ENCODE peak calls at places on chromosomes 16 and 17, in nine cellular contexts. One of them, this sample, is unnamed.

GRCh38 chr17:72591500-72592241 is 470.9 kb downstream of the SOX9 start:
- DNase-seq in HFFc6: no peak
- DNase-seq in smooth muscle cell of the brain vasculature: no peak
- DNase-seq in sigmoid colon: no peak
- DNase-seq in NCI-H1694: no peak
- DNase-seq in activated CD4-positive, alpha-beta T cell treated with anti-CD3 and anti-CD28 coated beads, Interleukin-2, amount 50 U/mL, for 4 hours: peak
- DNase-seq in dorsolateral prefrontal cortex: no peak
- DNase-seq in progenitor cell of endocrine pancreas: peak
- DNase-seq in posterior cingulate gyrus: no peak
- DNase-seq in this sample: no peak

GRCh38 chr17:78716814-78717393 is 65.2 kb downstream of the CYTH1 start:
- DNase-seq in HFFc6: peak
- DNase-seq in smooth muscle cell of the brain vasculature: no peak
- DNase-seq in sigmoid colon: peak
- DNase-seq in NCI-H1694: peak
- DNase-seq in activated CD4-positive, alpha-beta T cell treated with anti-CD3 and anti-CD28 coated beads, Interleukin-2, amount 50 U/mL, for 4 hours: peak
- DNase-seq in dorsolateral prefrontal cortex: peak
- DNase-seq in progenitor cell of endocrine pancreas: no peak
- DNase-seq in posterior cingulate gyrus: peak
- DNase-seq in this sample: no peak

GRCh38 chr16:12171706-12172105 is 195.2 kb downstream of the SNX29 start:
- DNase-seq in HFFc6: no peak
- DNase-seq in smooth muscle cell of the brain vasculature: no peak
- DNase-seq in sigmoid colon: no peak
- DNase-seq in NCI-H1694: no peak
- DNase-seq in activated CD4-positive, alpha-beta T cell treated with anti-CD3 and anti-CD28 coated beads, Interleukin-2, amount 50 U/mL, for 4 hours: no peak
- DNase-seq in dorsolateral prefrontal cortex: no peak
- DNase-seq in progenitor cell of endocrine pancreas: no peak
- DNase-seq in posterior cingulate gyrus: no peak
- DNase-seq in this sample: no peak

GRCh38 chr17:76696763-76697701 is 13.7 kb downstream of the MXRA7 start:
- DNase-seq in HFFc6: no peak
- DNase-seq in smooth muscle cell of the brain vasculature: no peak
- DNase-seq in sigmoid colon: no peak
- DNase-seq in NCI-H1694: no peak
- DNase-seq in activated CD4-positive, alpha-beta T cell treated with anti-CD3 and anti-CD28 coated beads, Interleukin-2, amount 50 U/mL, for 4 hours: no peak
- DNase-seq in dorsolateral prefrontal cortex: no peak
- DNase-seq in progenitor cell of endocrine pancreas: no peak
- DNase-seq in posterior cingulate gyrus: no peak
- DNase-seq in this sample: no peak

GRCh38 chr16:77949445-77949844 is 72.9 kb upstream of the CLEC3A start:
- DNase-seq in HFFc6: no peak
- DNase-seq in smooth muscle cell of the brain vasculature: no peak
- DNase-seq in sigmoid colon: no peak
- DNase-seq in NCI-H1694: no peak
- DNase-seq in activated CD4-positive, alpha-beta T cell treated with anti-CD3 and anti-CD28 coated beads, Interleukin-2, amount 50 U/mL, for 4 hours: no peak
- DNase-seq in dorsolateral prefrontal cortex: no peak
- DNase-seq in progenitor cell of endocrine pancreas: no peak
- DNase-seq in posterior cingulate gyrus: no peak
- DNase-seq in this sample: no peak

GRCh38 chr17:4433515-4434031 is at the start of gene SPNS3:
- DNase-seq in HFFc6: no peak
- DNase-seq in smooth muscle cell of the brain vasculature: no peak
- DNase-seq in sigmoid colon: no peak
- DNase-seq in NCI-H1694: no peak
- DNase-seq in activated CD4-positive, alpha-beta T cell treated with anti-CD3 and anti-CD28 coated beads, Interleukin-2, amount 50 U/mL, for 4 hours: no peak
- DNase-seq in dorsolateral prefrontal cortex: no peak
- DNase-seq in progenitor cell of endocrine pancreas: no peak
- DNase-seq in posterior cingulate gyrus: no peak
- DNase-seq in this sample: no peak

GRCh38 chr16:86319871-86320270 is 190.5 kb upstream of the FOXF1 start:
- DNase-seq in HFFc6: no peak
- DNase-seq in smooth muscle cell of the brain vasculature: no peak
- DNase-seq in sigmoid colon: peak
- DNase-seq in NCI-H1694: no peak
- DNase-seq in activated CD4-positive, alpha-beta T cell treated with anti-CD3 and anti-CD28 coated beads, Interleukin-2, amount 50 U/mL, for 4 hours: no peak
- DNase-seq in dorsolateral prefrontal cortex: no peak
- DNase-seq in progenitor cell of endocrine pancreas: no peak
- DNase-seq in posterior cingulate gyrus: no peak
- DNase-seq in this sample: no peak

GRCh38 chr16:65318590-65319267 is 196.9 kb upstream of the CDH11 start:
- DNase-seq in HFFc6: no peak
- DNase-seq in smooth muscle cell of the brain vasculature: no peak
- DNase-seq in sigmoid colon: no peak
- DNase-seq in NCI-H1694: no peak
- DNase-seq in activated CD4-positive, alpha-beta T cell treated with anti-CD3 and anti-CD28 coated beads, Interleukin-2, amount 50 U/mL, for 4 hours: no peak
- DNase-seq in dorsolateral prefrontal cortex: no peak
- DNase-seq in progenitor cell of endocrine pancreas: no peak
- DNase-seq in posterior cingulate gyrus: no peak
- DNase-seq in this sample: no peak

GRCh38 chr16:4261557-4262172 is 11.2 kb downstream of the TFAP4 start:
- DNase-seq in HFFc6: no peak
- DNase-seq in smooth muscle cell of the brain vasculature: no peak
- DNase-seq in sigmoid colon: no peak
- DNase-seq in NCI-H1694: peak
- DNase-seq in activated CD4-positive, alpha-beta T cell treated with anti-CD3 and anti-CD28 coated beads, Interleukin-2, amount 50 U/mL, for 4 hours: peak
- DNase-seq in dorsolateral prefrontal cortex: no peak
- DNase-seq in progenitor cell of endocrine pancreas: peak
- DNase-seq in posterior cingulate gyrus: no peak
- DNase-seq in this sample: no peak

GRCh38 chr17:36777118-36777517 is 160.2 kb upstream of the LHX1 start:
- DNase-seq in HFFc6: no peak
- DNase-seq in smooth muscle cell of the brain vasculature: no peak
- DNase-seq in sigmoid colon: no peak
- DNase-seq in NCI-H1694: no peak
- DNase-seq in activated CD4-positive, alpha-beta T cell treated with anti-CD3 and anti-CD28 coated beads, Interleukin-2, amount 50 U/mL, for 4 hours: no peak
- DNase-seq in dorsolateral prefrontal cortex: no peak
- DNase-seq in progenitor cell of endocrine pancreas: no peak
- DNase-seq in posterior cingulate gyrus: no peak
- DNase-seq in this sample: no peak

GRCh38 chr17:50087246-50087911 is 7.8 kb upstream of the PDK2 start:
- DNase-seq in HFFc6: peak
- DNase-seq in smooth muscle cell of the brain vasculature: no peak
- DNase-seq in sigmoid colon: peak
- DNase-seq in NCI-H1694: peak
- DNase-seq in activated CD4-positive, alpha-beta T cell treated with anti-CD3 and anti-CD28 coated beads, Interleukin-2, amount 50 U/mL, for 4 hours: peak
- DNase-seq in dorsolateral prefrontal cortex: no peak
- DNase-seq in progenitor cell of endocrine pancreas: peak
- DNase-seq in posterior cingulate gyrus: peak
- DNase-seq in this sample: no peak

GRCh38 chr16:69921125-69921524 is 30.0 kb upstream of the CLEC18A start:
- DNase-seq in HFFc6: no peak
- DNase-seq in smooth muscle cell of the brain vasculature: no peak
- DNase-seq in sigmoid colon: no peak
- DNase-seq in NCI-H1694: no peak
- DNase-seq in activated CD4-positive, alpha-beta T cell treated with anti-CD3 and anti-CD28 coated beads, Interleukin-2, amount 50 U/mL, for 4 hours: no peak
- DNase-seq in dorsolateral prefrontal cortex: no peak
- DNase-seq in progenitor cell of endocrine pancreas: no peak
- DNase-seq in posterior cingulate gyrus: no peak
- DNase-seq in this sample: no peak

GRCh38 chr17:7045492-7046126 is 1.7 kb upstream of the SLC16A11 start:
- DNase-seq in HFFc6: peak
- DNase-seq in smooth muscle cell of the brain vasculature: no peak
- DNase-seq in sigmoid colon: no peak
- DNase-seq in NCI-H1694: peak
- DNase-seq in activated CD4-positive, alpha-beta T cell treated with anti-CD3 and anti-CD28 coated beads, Interleukin-2, amount 50 U/mL, for 4 hours: no peak
- DNase-seq in dorsolateral prefrontal cortex: no peak
- DNase-seq in progenitor cell of endocrine pancreas: no peak
- DNase-seq in posterior cingulate gyrus: no peak
- DNase-seq in this sample: no peak

GRCh38 chr17:78416791-78417530 is 38.5 kb downstream of the PGS1 start:
- DNase-seq in HFFc6: no peak
- DNase-seq in smooth muscle cell of the brain vasculature: no peak
- DNase-seq in sigmoid colon: peak
- DNase-seq in NCI-H1694: no peak
- DNase-seq in activated CD4-positive, alpha-beta T cell treated with anti-CD3 and anti-CD28 coated beads, Interleukin-2, amount 50 U/mL, for 4 hours: no peak
- DNase-seq in dorsolateral prefrontal cortex: no peak
- DNase-seq in progenitor cell of endocrine pancreas: no peak
- DNase-seq in posterior cingulate gyrus: no peak
- DNase-seq in this sample: no peak